ENCODE peak calls at places on chromosomes 4 and X, in ten cellular contexts. P is kidney glomerular epithelial cell; U is left ventricle myocardium inferior; K is posterior vena cava; S is choroid plexus epithelial cell; R is substantia nigra; G is T-cell; F is effector CD4-positive, alpha-beta T cell; W is DMS53; I is Jurkat, Clone E6-1. Q is an unnamed sample.

GRCh38 chr4:7218686-7219085 is 26.3 kb downstream of the SORCS2 start:
- DNase-seq in P (no peak), U (no peak), K (no peak), S (no peak), R (no peak), G (no peak), F (no peak), W (no peak), I (no peak), Q (no peak)

GRCh38 chr4:926538-926937 is 5.6 kb downstream of the GAK start:
- DNase-seq in P (no peak), U (no peak), K (peak), S (no peak), R (no peak), G (no peak), F (no peak), W (peak), I (no peak), Q (peak)

GRCh38 chrX:76555816-76556215 is 128.3 kb downstream of the MAGEE1 start:
- DNase-seq in P (no peak), U (no peak), K (no peak), S (peak), R (no peak), G (no peak), F (no peak), W (peak), I (peak), Q (peak)

GRCh38 chr4:181684310-181684709 is 558.9 kb upstream of the TENM3 start:
- DNase-seq in P (peak), U (no peak), K (no peak), S (peak), R (no peak), G (no peak), F (no peak), W (no peak), I (no peak), Q (no peak)

GRCh38 chrX:37060999-37061398 is 52.8 kb downstream of the FAM47C start:
- DNase-seq in P (peak), U (no peak), K (no peak), S (peak), R (no peak), G (no peak), F (no peak), W (peak), I (peak), Q (peak)

GRCh38 chr4:15893967-15894366 is 44.6 kb downstream of the FGFBP1 start:
- DNase-seq in P (peak), U (no peak), K (no peak), S (peak), R (no peak), G (no peak), F (no peak), W (peak), I (no peak), Q (peak)

GRCh38 chr4:128061566-128062536 is 739 bp downstream of the LARP1B start:
- DNase-seq in P (peak), U (peak), K (peak), S (peak), R (peak), G (peak), F (peak), W (peak), I (peak), Q (peak)

GRCh38 chr4:186192068-186192751 is 843 bp downstream of the CYP4V2 start:
- DNase-seq in P (peak), U (peak), K (no peak), S (peak), R (peak), G (peak), F (peak), W (peak), I (peak), Q (peak)

GRCh38 chr4:109041463-109041862 is 261.0 kb downstream of the COL25A1 start:
- DNase-seq in P (peak), U (no peak), K (no peak), S (peak), R (no peak), G (no peak), F (no peak), W (no peak), I (no peak), Q (no peak)

GRCh38 chr4:108849611-108850406 is 87.0 kb upstream of the ETNPPL start:
- DNase-seq in P (peak), U (no peak), K (no peak), S (peak), R (no peak), G (no peak), F (no peak), W (peak), I (peak), Q (no peak)

GRCh38 chrX:43349363-43349762 is 306.7 kb upstream of the MAOA start:
- DNase-seq in P (peak), U (no peak), K (no peak), S (peak), R (no peak), G (peak), F (no peak), W (peak), I (peak), Q (peak)

GRCh38 chr4:144399927-144400326 is 246.0 kb upstream of the HHIP start:
- DNase-seq in P (peak), U (no peak), K (no peak), S (peak), R (no peak), G (no peak), F (no peak), W (peak), I (no peak), Q (peak)

GRCh38 chrX:152635941-152636340 is 1.8 kb upstream of the GABRQ start:
- DNase-seq in P (peak), U (no peak), K (no peak), S (peak), R (no peak), G (no peak), F (no peak), W (peak), I (peak), Q (peak)

GRCh38 chr4:16264798-16265197 is 38.5 kb upstream of the TAPT1 start:
- DNase-seq in P (peak), U (no peak), K (no peak), S (peak), R (no peak), G (no peak), F (no peak), W (peak), I (peak), Q (peak)

GRCh38 chr4:109803924-109804571 is 2.2 kb upstream of the CFI start:
- DNase-seq in P (peak), U (no peak), K (no peak), S (peak), R (no peak), G (no peak), F (no peak), W (peak), I (no peak), Q (peak)

GRCh38 chr4:120709986-120710385 is 212.5 kb downstream of the PRDM5 start:
- DNase-seq in P (no peak), U (no peak), K (no peak), S (peak), R (no peak), G (no peak), F (no peak), W (no peak), I (no peak), Q (no peak)

Q was measured in HT-29.